ENCODE peak calls at places on chromosomes 5 and 9, in six cellular contexts. L is mammary epithelial cell, E is lower lobe of right lung, S is esophagus squamous epithelium, Y is prostate gland, B is ovary. P is an unnamed sample. For H3K4me1, the result is how much of the 10 kb centered on the place peaks cover.

GRCh38 chr5:145375521-145375920 is 459.6 kb downstream of the PRELID2 start:
- DNase-seq in L (no peak), E (no peak), S (no peak), Y (no peak), B (no peak), P (no peak)

GRCh38 chr9:3181049-3181953 is 337.4 kb upstream of the PUM3 start:
- DNase-seq in L (peak), E (peak), S (no peak), Y (peak), B (peak), P (no peak)

GRCh38 chr9:110125207-110125751 is 82.7 kb downstream of the C9orf152 start:
- DNase-seq in L (peak), E (peak), S (no peak), Y (peak), B (peak), P (peak)

GRCh38 chr5:56155992-56156584 is 77.0 kb downstream of the ANKRD55 start:
- DNase-seq in L (no peak), E (peak), S (no peak), Y (no peak), B (no peak), P (no peak)

GRCh38 chr5:101783241-101784095 is 512.6 kb downstream of the SLCO4C1 start:
- DNase-seq in L (no peak), E (no peak), S (no peak), Y (no peak), B (no peak), P (no peak)

GRCh38 chr9:121288874-121289553 is 21.1 kb downstream of the GSN start:
- DNase-seq in L (peak), E (peak), S (no peak), Y (peak), B (peak), P (peak)

GRCh38 chr9:69332067-69332685 is 7.2 kb downstream of the ENTREP1 start:
- DNase-seq in L (no peak), E (no peak), S (no peak), Y (no peak), B (no peak), P (no peak)

GRCh38 chr5:151772868-151773561 is 1.3 kb downstream of the G3BP1 start:
- DNase-seq in L (peak), E (no peak), S (no peak), Y (no peak), B (no peak), P (no peak)

GRCh38 chr9:19934301-19934868 is 145.5 kb upstream of the SLC24A2 start:
- DNase-seq in L (no peak), E (no peak), S (no peak), Y (no peak), B (peak), P (peak)

GRCh38 chr5:36304095-36304494 is 2.4 kb upstream of the RANBP3L start:
- DNase-seq in L (no peak), E (no peak), S (no peak), Y (no peak), B (no peak), P (no peak)

GRCh38 chr9:89312154-89312616 is 1.2 kb downstream of the CKS2 start:
- DNase-seq in L (peak), E (no peak), S (no peak), Y (no peak), B (no peak), P (no peak)

GRCh38 chr5:139495644-139496435 is 13.3 kb upstream of the STING1 start:
- DNase-seq in L (peak), E (no peak), S (no peak), Y (no peak), B (no peak), P (no peak)

GRCh38 chr5:14816374-14816998 is 55.1 kb downstream of the ANKH start:
- DNase-seq in L (peak), E (no peak), S (no peak), Y (no peak), B (no peak), P (no peak)

GRCh38 chr9:82488702-82489578 is 500.4 kb downstream of the SPATA31D1 start:
- DNase-seq in L (peak), E (no peak), S (no peak), Y (peak), B (no peak), P (no peak)

GRCh38 chr5:994272-994607 is 14.4 kb upstream of the NKD2 start:
- DNase-seq in L (no peak), E (no peak), S (no peak), Y (no peak), B (no peak), P (no peak)

GRCh38 chr9:33852216-33852826 is 35.4 kb downstream of the UBE2R2 start:
- DNase-seq in L (peak), E (peak), S (no peak), Y (peak), B (no peak), P (peak)

GRCh38 chr9:114629563-114630090 is 18.5 kb downstream of the TMEM268 start:
- DNase-seq in L (no peak), E (no peak), S (no peak), Y (no peak), B (no peak), P (no peak)

GRCh38 chr5:169649486-169649885 is 12.4 kb downstream of the DOCK2 start:
- DNase-seq in L (no peak), E (no peak), S (no peak), Y (no peak), B (no peak), P (no peak)

GRCh38 chr5:53983568-53984465 is 326.6 kb downstream of the ARL15 start:
- DNase-seq in L (peak), E (no peak), S (no peak), Y (no peak), B (no peak), P (no peak)

DNA sequence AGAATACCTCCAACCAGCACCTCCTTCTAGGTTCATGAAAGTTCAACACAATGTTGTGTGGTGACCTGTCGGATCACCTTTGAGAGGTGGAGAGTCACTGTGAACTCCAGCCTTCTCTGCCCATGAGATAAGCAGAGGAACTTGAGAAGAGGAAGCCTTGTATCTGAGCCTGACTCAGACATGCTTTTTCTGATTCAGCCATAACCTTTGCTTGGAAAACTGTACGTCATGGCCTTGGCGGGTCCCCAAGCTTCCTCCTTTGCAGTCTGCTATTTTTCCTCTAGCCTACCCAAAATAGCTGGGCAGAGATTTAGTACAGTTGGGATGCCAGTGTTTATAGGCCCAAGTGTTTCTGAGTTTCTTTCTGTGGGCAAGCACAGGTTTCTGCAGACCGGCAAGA is 274.7 kb downstream of the CETN3 start:
- DNase-seq in L (no peak), E (peak), S (no peak), Y (no peak), B (peak), P (peak)
- H3K4me1 ChIP-seq in L (under half), E (under half), S (under half), Y (under half), B (under half), P (under half)

DNA sequence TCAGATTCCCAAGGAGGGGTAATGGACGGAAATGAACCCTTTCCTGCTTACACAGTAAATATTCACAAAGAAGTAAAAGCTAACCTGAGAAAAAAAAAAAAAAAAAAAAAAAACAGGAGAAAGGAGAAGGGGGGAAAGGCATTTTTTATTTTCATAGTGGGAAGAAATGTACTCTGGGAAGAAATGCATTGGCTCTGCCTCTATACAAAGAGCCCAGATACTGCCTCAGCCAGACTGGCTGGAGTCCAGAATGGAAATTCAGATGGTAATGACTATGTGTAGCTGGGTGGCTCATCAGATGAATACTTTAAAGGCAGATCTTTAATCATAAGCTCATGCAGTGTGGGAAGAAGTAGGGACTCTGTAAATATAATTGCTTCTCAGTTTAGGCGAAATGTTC is 124.9 kb upstream of the ZNF608 start:
- DNase-seq in L (peak), E (no peak), S (no peak), Y (no peak), B (no peak), P (no peak)
- H3K4me1 ChIP-seq in L (under half), E (half or more), S (under half), Y (under half), B (under half), P (under half)

GRCh38 chr5:136108131-136108739 is 24.4 kb upstream of the SMAD5 start:
- DNase-seq in L (peak), E (no peak), S (no peak), Y (peak), B (no peak), P (no peak)
- H3K4me1 ChIP-seq in L (under half), E (under half), S (under half), Y (under half), B (under half), P (under half)

GRCh38 chr5:72453260-72453775 is 53.9 kb downstream of the ZNF366 start:
- DNase-seq in L (no peak), E (no peak), S (no peak), Y (no peak), B (no peak), P (no peak)

GRCh38 chr5:72456391-72457060 is 50.7 kb downstream of the ZNF366 start:
- DNase-seq in L (no peak), E (no peak), S (no peak), Y (no peak), B (no peak), P (no peak)

GRCh38 chr5:72457491-72457890 is 49.7 kb downstream of the ZNF366 start:
- DNase-seq in L (no peak), E (no peak), S (no peak), Y (no peak), B (no peak), P (no peak)

GRCh38 chr5:72454996-72455395 is 52.2 kb downstream of the ZNF366 start:
- DNase-seq in L (no peak), E (no peak), S (no peak), Y (no peak), B (no peak), P (no peak)

GRCh38 chr5:72455477-72455876 is 51.7 kb downstream of the ZNF366 start:
- DNase-seq in L (no peak), E (no peak), S (no peak), Y (no peak), B (no peak), P (no peak)
- H3K4me1 ChIP-seq in L (under half), E (half or more), S (under half), Y (under half), B (under half), P (half or more)

GRCh38 chr9:127104465-127105311 is 17.7 kb downstream of the ANGPTL2 start:
- DNase-seq in L (peak), E (no peak), S (no peak), Y (no peak), B (no peak), P (peak)

GRCh38 chr9:127099664-127100063 is 22.8 kb downstream of the ANGPTL2 start:
- DNase-seq in L (no peak), E (no peak), S (no peak), Y (no peak), B (no peak), P (peak)

GRCh38 chr9:127102788-127103187 is 19.6 kb downstream of the ANGPTL2 start:
- DNase-seq in L (no peak), E (no peak), S (no peak), Y (no peak), B (no peak), P (no peak)

GRCh38 chr9:127098916-127099315 is 23.5 kb downstream of the ANGPTL2 start:
- DNase-seq in L (no peak), E (no peak), S (no peak), Y (no peak), B (no peak), P (no peak)

GRCh38 chr9:127102176-127102575 is 20.3 kb downstream of the ANGPTL2 start:
- DNase-seq in L (no peak), E (no peak), S (no peak), Y (no peak), B (no peak), P (no peak)
- H3K4me1 ChIP-seq in L (under half), E (under half), S (under half), Y (under half), B (under half), P (half or more)

DNA sequence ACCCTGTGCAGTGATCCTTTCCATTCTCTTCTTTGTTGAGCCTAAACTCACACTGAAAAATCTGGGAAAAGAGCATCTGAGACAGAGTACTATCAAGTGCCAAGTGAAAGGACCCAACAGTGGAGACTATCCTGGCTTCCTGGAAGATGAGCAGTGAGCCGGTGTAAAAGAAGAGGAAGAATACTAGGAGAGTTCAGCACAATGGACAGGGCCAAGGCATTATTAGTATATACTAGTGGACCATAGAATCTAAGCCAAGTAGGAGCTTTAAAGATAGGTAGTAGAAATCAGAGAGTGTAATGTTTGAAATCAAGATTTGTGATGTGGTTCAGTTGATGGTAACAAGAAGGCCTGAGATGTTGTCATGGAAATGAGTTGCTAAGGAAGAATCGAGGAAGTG is 140.8 kb downstream of the CAMK4 start:
- DNase-seq in L (peak), E (no peak), S (no peak), Y (no peak), B (no peak), P (no peak)
- H3K4me1 ChIP-seq in L (under half), E (under half), S (under half), Y (under half), B (under half), P (under half)